ENCODE peak calls at places on chromosomes 16 and 17, in five cellular contexts. A is GM13977, G is heart left ventricle, Y is astrocyte of the hippocampus, I is tibial artery. E is an unnamed sample.

GRCh38 chr16:81189100-81189664 is 49.3 kb upstream of the BCO1 start:
- DNase-seq in A (no peak), I (peak), G (peak), Y (peak), E (peak)

GRCh38 chr16:55948230-55948629 is 73.1 kb upstream of the CES5A start:
- DNase-seq in A (no peak), Y (no peak), G (no peak), I (no peak), E (no peak)

GRCh38 chr17:66542183-66542966 is 240.0 kb downstream of the PRKCA start:
- DNase-seq in G (no peak), Y (no peak), A (no peak), I (no peak), E (no peak)

GRCh38 chr16:12901597-12902436 is at the start of gene SHISA9:
- DNase-seq in I (no peak), Y (peak), G (no peak), A (no peak), E (no peak)

GRCh38 chr16:78444-79145 is 570 bp downstream of the MPG start:
- DNase-seq in I (no peak), G (peak), Y (peak), A (peak), E (no peak)

GRCh38 chr16:30896890-30897730 is 696 bp downstream of the CTF1 start:
- DNase-seq in A (peak), Y (peak), I (peak), G (peak), E (peak)

GRCh38 chr17:8019161-8019560 is 16.7 kb downstream of the GUCY2D start:
- DNase-seq in G (no peak), Y (no peak), I (no peak), A (no peak), E (no peak)

GRCh38 chr17:76176701-76177574 is 35.9 kb upstream of the FOXJ1 start:
- DNase-seq in I (no peak), Y (no peak), A (no peak), G (no peak), E (no peak)

GRCh38 chr16:82302007-82302733 is 132.1 kb upstream of the MPHOSPH6 start:
- DNase-seq in Y (no peak), G (peak), A (no peak), I (no peak), E (no peak)

GRCh38 chr17:82201498-82201910 is 11.1 kb downstream of the CCDC57 start:
- DNase-seq in A (no peak), Y (no peak), G (no peak), I (no peak), E (no peak)

GRCh38 chr17:31580331-31581021 is 189.0 kb downstream of the RAB11FIP4 start:
- DNase-seq in I (peak), A (peak), Y (no peak), G (no peak), E (peak)

GRCh38 chr17:76576189-76576588 is 9.5 kb downstream of the ST6GALNAC2 start:
- DNase-seq in G (no peak), Y (no peak), A (no peak), I (no peak), E (no peak)

GRCh38 chr17:54117452-54117851 is 294.7 kb downstream of the KIF2B start:
- DNase-seq in I (no peak), G (no peak), Y (no peak), A (no peak), E (no peak)

GRCh38 chr17:57048096-57048495 is 37.0 kb upstream of the AKAP1 start:
- DNase-seq in A (no peak), I (no peak), Y (no peak), G (no peak), E (no peak)

GRCh38 chr16:65312795-65313194 is 190.9 kb upstream of the CDH11 start:
- DNase-seq in A (no peak), I (no peak), G (no peak), Y (no peak), E (no peak)

E was measured in thoracic aorta.